ENCODE peak calls at places on chromosomes 12 and 14, in ten cellular contexts. K, T, M, Y, R, N, F, O, A and V are unnamed samples.

GRCh38 chr14:52399886-52400599 is 85.9 kb downstream of the PTGER2 start:
- DNase-seq in T (peak), K (no peak), F (no peak), Y (peak), R (peak), O (no peak), M (peak), N (no peak), A (no peak), V (peak)

GRCh38 chr14:60090864-60091519 is 731 bp upstream of the PCNX4 start:
- DNase-seq in T (peak), Y (peak), N (peak), M (peak), K (no peak), O (no peak), R (peak), F (peak), A (peak), V (peak)

GRCh38 chr12:2682301-2683282 is 112.2 kb upstream of the FKBP4 start:
- DNase-seq in N (peak), R (peak), M (peak), O (peak), K (no peak), Y (peak), A (peak), T (peak), F (no peak), V (peak)

GRCh38 chr14:27411021-27411420 is 813.2 kb upstream of the NOVA1 start:
- DNase-seq in F (no peak), Y (no peak), O (no peak), T (no peak), N (no peak), R (no peak), A (no peak), M (no peak), K (no peak), V (no peak)

GRCh38 chr12:110100315-110100970 is 23.7 kb upstream of the IFT81 start:
- DNase-seq in T (peak), Y (peak), N (peak), A (peak), F (peak), R (peak), M (peak), O (peak), K (peak), V (peak)

GRCh38 chr12:75892779-75893408 is 138.7 kb downstream of the PHLDA1 start:
- DNase-seq in K (no peak), A (peak), O (no peak), R (no peak), M (peak), F (no peak), Y (peak), T (peak), N (peak), V (no peak)

GRCh38 chr14:30869525-30870150 is 4.7 kb upstream of the COCH start:
- DNase-seq in Y (no peak), K (no peak), T (no peak), M (no peak), O (no peak), R (no peak), N (no peak), A (no peak), F (no peak), V (no peak)

GRCh38 chr12:39935839-39936238 is 170.0 kb downstream of the SLC2A13 start:
- DNase-seq in A (no peak), M (no peak), F (no peak), R (no peak), Y (no peak), T (no peak), N (no peak), K (no peak), O (no peak), V (no peak)

GRCh38 chr14:82403972-82404371 is 870.3 kb upstream of the SEL1L start:
- DNase-seq in N (no peak), M (no peak), F (no peak), A (no peak), R (no peak), T (no peak), Y (no peak), K (no peak), O (no peak), V (no peak)

GRCh38 chr14:96117101-96117897 is 78.1 kb downstream of the C14orf132 start:
- DNase-seq in A (peak), O (no peak), M (no peak), Y (no peak), K (no peak), R (no peak), T (no peak), F (no peak), N (no peak), V (no peak)

GRCh38 chr12:107349008-107349747 is 255.8 kb upstream of the CRY1 start:
- DNase-seq in A (peak), Y (peak), M (peak), R (peak), O (peak), N (peak), T (peak), K (no peak), F (no peak), V (peak)

GRCh38 chr12:48997719-48998496 is 1.3 kb downstream of the DDN start:
- DNase-seq in F (peak), T (no peak), O (no peak), N (peak), M (no peak), Y (no peak), R (no peak), A (peak), K (no peak), V (no peak)

GRCh38 chr12:57109207-57110160 is 1.7 kb downstream of the STAT6 start:
- DNase-seq in R (no peak), Y (no peak), A (no peak), N (no peak), T (no peak), O (no peak), F (no peak), K (no peak), M (no peak), V (no peak)

GRCh38 chr12:88448337-88448944 is 131.8 kb downstream of the KITLG start:
- DNase-seq in F (peak), A (no peak), K (no peak), R (no peak), N (no peak), Y (no peak), T (no peak), O (no peak), M (no peak), V (no peak)

GRCh38 chr12:53752192-53752601 is 418 bp upstream of the CISTR start:
- DNase-seq in N (no peak), O (no peak), T (no peak), M (no peak), K (no peak), Y (no peak), R (no peak), F (no peak), A (no peak), V (no peak)
- H3K4me3 ChIP-seq in N (no peak), O (no peak), T (no peak), M (no peak), K (peak), Y (no peak), R (no peak), F (peak), A (no peak), V (no peak)

DNA sequence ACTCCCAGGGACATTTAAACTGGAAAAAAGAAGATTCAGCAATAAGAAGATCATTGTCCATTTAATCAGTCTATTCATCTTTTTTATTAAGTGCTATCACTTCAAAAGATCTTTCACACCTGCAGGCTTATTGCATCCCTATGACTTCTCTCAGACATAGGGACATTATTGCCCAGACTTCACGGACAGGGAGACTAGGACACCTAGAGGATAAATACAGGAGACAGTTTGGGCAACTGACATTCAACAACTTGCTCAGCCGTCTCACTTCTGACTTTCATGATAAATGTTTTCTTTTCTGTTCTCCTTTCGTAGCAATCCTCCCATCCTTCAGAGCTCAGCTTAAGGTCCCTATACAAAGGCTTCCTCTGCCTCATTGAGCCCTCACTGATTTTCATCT is 84.3 kb downstream of the TMEM30B start:
- DNase-seq in R (no peak), F (no peak), Y (no peak), A (no peak), O (no peak), T (no peak), M (peak), K (no peak), N (no peak), V (no peak)
- TF ChIP-seq CTCF in R (peak), F (no peak), Y (no peak), A (peak), O (no peak), T (no peak), M (peak), K (no peak), N (peak), V (peak)

GRCh38 chr12:14962180-14962579 is 779 bp upstream of the ARHGDIB start:
- DNase-seq in N (no peak), F (no peak), T (no peak), M (no peak), K (no peak), Y (no peak), A (no peak), O (no peak), R (no peak), V (no peak)
- H3K4me3 ChIP-seq in N (no peak), F (peak), T (no peak), M (peak), K (peak), Y (no peak), A (peak), O (no peak), R (no peak), V (no peak)

GRCh38 chr12:96401061-96401871 is 1.0 kb upstream of the CDK17 start:
- DNase-seq in F (no peak), A (peak), M (peak), R (peak), T (peak), Y (peak), N (no peak), K (no peak), O (no peak), V (no peak)

GRCh38 chr12:96402061-96402460 is 1.8 kb upstream of the CDK17 start:
- DNase-seq in A (no peak), K (no peak), T (no peak), O (no peak), M (no peak), F (no peak), N (no peak), R (no peak), Y (no peak), V (no peak)

GRCh38 chr12:96399081-96399918 is 939 bp downstream of the CDK17 start:
- DNase-seq in O (peak), N (peak), K (peak), A (peak), Y (peak), R (no peak), T (peak), F (peak), M (peak), V (no peak)

GRCh38 chr12:96399919-96400630 is at the start of gene CDK17:
- DNase-seq in N (peak), R (peak), T (peak), K (peak), F (peak), A (peak), Y (peak), M (peak), O (peak), V (no peak)

GRCh38 chr12:96400631-96401060 is 407 bp upstream of the CDK17 start:
- DNase-seq in Y (peak), F (no peak), M (peak), O (no peak), T (no peak), K (no peak), N (no peak), A (no peak), R (no peak), V (no peak)
- TF ChIP-seq CTCF in Y (no peak), F (no peak), M (no peak), O (no peak), T (no peak), K (no peak), N (no peak), A (no peak), R (no peak), V (no peak)

GRCh38 chr12:9383585-9383984 is 175.4 kb upstream of the PZP start:
- DNase-seq in K (no peak), N (no peak), R (no peak), F (no peak), M (no peak), T (no peak), O (no peak), Y (no peak), A (no peak), V (no peak)

GRCh38 chr12:9379023-9379742 is 171.0 kb upstream of the PZP start:
- DNase-seq in M (no peak), T (no peak), K (no peak), N (no peak), R (no peak), O (no peak), A (no peak), F (no peak), Y (no peak), V (no peak)

GRCh38 chr12:9378430-9378835 is 170.2 kb upstream of the PZP start:
- DNase-seq in R (no peak), A (peak), M (no peak), T (no peak), N (peak), Y (no peak), K (no peak), O (no peak), F (no peak), V (no peak)

GRCh38 chr12:9380650-9381049 is 172.5 kb upstream of the PZP start:
- DNase-seq in K (no peak), F (no peak), N (no peak), T (no peak), A (no peak), R (no peak), M (no peak), Y (no peak), O (no peak), V (no peak)

DNA sequence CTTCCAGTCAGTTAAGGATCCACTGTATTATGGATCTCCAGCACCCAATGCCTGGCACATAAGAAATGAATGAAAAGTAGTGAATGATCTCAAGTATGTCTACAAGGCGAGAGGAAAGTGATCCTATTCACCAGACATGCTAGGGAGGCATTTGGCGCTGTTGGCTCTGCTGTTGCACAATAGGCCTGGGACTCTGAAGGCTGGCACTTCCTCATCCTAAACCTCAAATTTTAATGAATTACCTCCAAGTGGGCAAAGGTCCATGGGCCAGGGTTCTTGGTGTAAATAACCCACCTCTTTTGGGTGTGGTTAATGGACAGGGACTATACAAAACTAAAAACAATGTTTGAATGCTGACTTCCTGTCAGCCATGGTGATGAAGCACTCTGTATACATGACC is 173.4 kb upstream of the PZP start:
- DNase-seq in F (no peak), K (no peak), Y (no peak), M (no peak), T (no peak), N (no peak), R (no peak), A (no peak), O (no peak), V (no peak)
- H3K4me3 ChIP-seq in F (no peak), K (no peak), Y (no peak), M (no peak), T (no peak), N (no peak), R (no peak), A (no peak), O (no peak), V (no peak)

DNA sequence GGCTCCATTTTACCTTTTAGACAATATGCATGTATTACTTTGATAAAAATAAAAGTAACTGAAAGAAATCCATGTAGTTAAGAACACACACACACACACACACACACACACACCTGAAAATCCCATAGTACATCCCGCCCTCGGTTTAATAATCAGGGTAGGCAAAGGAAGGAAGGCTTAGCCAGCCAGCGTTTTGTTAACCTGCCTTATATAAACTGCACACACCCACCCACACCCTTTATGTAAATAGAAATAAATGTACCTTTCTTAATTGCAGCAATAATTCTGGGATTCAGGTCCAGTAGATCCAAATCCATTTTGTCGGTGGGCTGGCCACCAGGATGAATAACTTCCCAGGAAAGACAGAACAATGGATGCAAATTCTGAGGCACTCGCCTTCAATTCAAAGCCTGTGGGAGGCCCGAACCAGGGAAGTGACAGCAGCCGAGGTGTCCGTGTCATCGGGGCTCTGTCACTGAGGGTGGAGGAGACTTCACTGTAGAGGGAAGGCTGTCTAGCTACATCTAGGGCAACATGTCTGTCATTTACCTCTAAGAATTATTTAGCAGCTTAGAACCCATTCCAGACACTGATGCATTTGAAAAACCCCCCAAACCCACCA is 4.4 kb downstream of the XRCC3 start:
- DNase-seq in R (no peak), O (no peak), Y (no peak), A (no peak), T (no peak), F (no peak), M (no peak), K (no peak), N (no peak), V (no peak)
- TF ChIP-seq CTCF in R (no peak), O (no peak), Y (no peak), A (no peak), T (no peak), F (no peak), M (no peak), K (no peak), N (no peak), V (no peak)